ENCODE peak calls at places on chromosome 20, in six cellular contexts. G, P, B, V, K and L are unnamed samples.

GRCh38 chr20:58237318-58238182 is 9.1 kb upstream of the ANKRD60 start:
- DNase-seq in G (no peak), P (no peak), B (no peak), V (no peak), K (no peak), L (no peak)

GRCh38 chr20:41408986-41409385 is 42.4 kb upstream of the EMILIN3 start:
- DNase-seq in G (no peak), P (no peak), B (no peak), V (no peak), K (peak; percentile 21), L (peak; percentile 82)

GRCh38 chr20:20877079-20877478 is 164.6 kb upstream of the RALGAPA2 start:
- DNase-seq in G (no peak), P (no peak), B (no peak), V (no peak), K (no peak), L (no peak)

GRCh38 chr20:49450281-49450707 is 32.2 kb downstream of the KCNB1 start:
- DNase-seq in G (no peak), P (no peak), B (no peak), V (no peak), K (no peak), L (no peak)

GRCh38 chr20:44014807-44015732 is 100.4 kb downstream of the TOX2 start:
- DNase-seq in G (no peak), P (no peak), B (no peak), V (no peak), K (peak; percentile 79), L (no peak)

GRCh38 chr20:1860446-1860845 is 34.8 kb upstream of the SIRPA start:
- DNase-seq in G (no peak), P (no peak), B (no peak), V (no peak), K (no peak), L (no peak)

GRCh38 chr20:21106171-21106694 is at the start of gene LINC00237:
- DNase-seq in G (no peak), P (no peak), B (no peak), V (no peak), K (no peak), L (no peak)

GRCh38 chr20:10618611-10619245 is 55.1 kb downstream of the JAG1 start:
- DNase-seq in G (no peak), P (no peak), B (no peak), V (no peak), K (no peak), L (no peak)

GRCh38 chr20:50366270-50367103 is 143.7 kb upstream of the PTPN1 start:
- DNase-seq in G (peak; percentile 100), P (peak; percentile 65), B (no peak), V (no peak), K (peak; percentile 86), L (no peak)

GRCh38 chr20:45097485-45098095 is 3.3 kb downstream of the KCNS1 start:
- DNase-seq in G (no peak), P (peak; percentile 32), B (no peak), V (no peak), K (peak; percentile 60), L (peak; percentile 72)

GRCh38 chr20:38166707-38167233 is 1.7 kb upstream of the TGM2 start:
- DNase-seq in G (no peak), P (no peak), B (no peak), V (no peak), K (no peak), L (no peak)

GRCh38 chr20:59371429-59371828 is 71.0 kb downstream of the EDN3 start:
- DNase-seq in G (no peak), P (no peak), B (no peak), V (peak; percentile 16), K (no peak), L (no peak)

GRCh38 chr20:9092101-9092500 is 23.2 kb downstream of the PLCB4 start:
- DNase-seq in G (no peak), P (no peak), B (no peak), V (no peak), K (no peak), L (no peak)

GRCh38 chr20:24291066-24291465 is 178.4 kb upstream of the SYNDIG1 start:
- DNase-seq in G (no peak), P (no peak), B (no peak), V (no peak), K (no peak), L (no peak)

GRCh38 chr20:266604-267562 is 9.4 kb downstream of the DEFB132 start:
- DNase-seq in G (peak; percentile 92), P (peak; percentile 91), B (peak; percentile 41), V (peak; percentile 87), K (peak; percentile 76), L (peak; percentile 92)

GRCh38 chr20:32006841-32007786 is 3.1 kb upstream of the CCM2L start:
- DNase-seq in G (peak; percentile 27), P (no peak), B (no peak), V (no peak), K (no peak), L (no peak)
- TF ChIP-seq MAX in G (no peak), P (no peak), B (no peak), V (no peak), K (no peak), L (no peak)

GRCh38 chr20:5030348-5031205 is 29.3 kb upstream of the SLC23A2 start:
- DNase-seq in G (no peak), P (no peak), B (no peak), V (no peak), K (no peak), L (no peak)
- TF ChIP-seq MYC in G (no peak), P (no peak), B (no peak), V (no peak), K (no peak), L (no peak)

GRCh38 chr20:62141043-62141396 is 2.2 kb downstream of the PSMA7 start:
- DNase-seq in G (no peak), P (no peak), B (no peak), V (no peak), K (no peak), L (no peak)
- H3K4me3 ChIP-seq in G (no peak overlapping the region), P (no peak overlapping the region), B (peak overlapping the region; percentile 93), V (no peak overlapping the region), K (no peak overlapping the region), L (peak overlapping the region; percentile 18)

GRCh38 chr20:61684136-61684535 is 381.5 kb downstream of the TAF4 start:
- DNase-seq in G (no peak), P (no peak), B (no peak), V (no peak), K (no peak), L (no peak)
- TF ChIP-seq MAX in G (no peak), P (no peak), B (no peak), V (no peak), K (no peak), L (no peak)

DNA sequence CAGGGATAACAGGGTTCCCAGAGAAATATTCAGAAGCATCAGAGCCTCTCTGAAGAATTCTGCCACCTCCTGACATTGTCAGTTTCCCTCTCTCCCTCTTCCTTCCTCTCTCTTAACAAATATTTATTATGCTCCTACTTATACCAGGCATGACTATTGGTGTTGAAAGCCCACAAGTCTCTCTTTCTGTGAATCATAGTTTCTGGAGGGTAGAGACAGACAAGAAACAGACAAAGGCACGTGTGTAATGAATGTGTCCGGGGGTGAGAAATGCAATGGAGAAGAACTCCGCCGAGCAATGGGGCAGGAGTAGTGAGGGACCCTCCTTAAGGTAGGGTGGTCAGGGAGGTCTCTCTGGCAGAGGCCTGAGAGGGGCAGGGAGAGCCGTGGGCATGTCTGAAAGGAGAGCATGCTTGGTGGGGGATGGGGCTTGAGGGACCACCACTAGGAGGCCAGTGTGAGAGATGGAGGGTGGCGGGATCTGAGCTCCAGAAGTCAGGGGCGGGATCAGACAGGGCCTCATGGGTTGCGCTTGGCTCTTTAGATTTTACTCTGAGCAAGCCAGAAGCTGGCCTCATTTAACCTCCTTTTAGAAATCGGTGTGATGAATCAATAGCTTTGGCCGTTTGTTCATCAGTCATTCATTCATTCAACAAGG is 57.3 kb downstream of the EYA2 start:
- DNase-seq in G (no peak), P (no peak), B (no peak), V (no peak), K (no peak), L (no peak)
- TF ChIP-seq MYC in G (no peak), P (no peak), B (no peak), V (no peak), K (no peak), L (no peak)